ENCODE peak calls at places on chromosomes 4 and X, in nine cellular contexts. R is ureter, O is AG09309, S is posterior cingulate gyrus, P is HEK293T, I is activated T-cell treated with anti-CD3 and anti-CD28 coated beads for 1 hour, W is natural killer cell, Q is NCI-H1930, C is MCF 10A. N is an unnamed sample.

GRCh38 chr4:153216546-153216945 is 12.3 kb downstream of the TRIM2 start:
- DNase-seq in R (no peak), O (no peak), S (no peak), P (no peak), I (no peak), W (no peak), Q (no peak), C (no peak), N (no peak)

GRCh38 chr4:4990329-4990728 is 28.9 kb downstream of the CYTL1 start:
- DNase-seq in R (no peak), O (no peak), S (no peak), P (no peak), I (no peak), W (no peak), Q (no peak), C (no peak), N (no peak)

GRCh38 chr4:105122334-105122733 is 24.3 kb upstream of the TET2 start:
- DNase-seq in R (no peak), O (no peak), S (no peak), P (no peak), I (no peak), W (no peak), Q (no peak), C (peak), N (no peak)

GRCh38 chr4:25970241-25970675 is 56.2 kb downstream of the SMIM20 start:
- DNase-seq in R (no peak), O (no peak), S (no peak), P (no peak), I (no peak), W (no peak), Q (no peak), C (no peak), N (no peak)

GRCh38 chr4:13529130-13529919 is 15.0 kb downstream of the NKX3-2 start:
- DNase-seq in R (no peak), O (no peak), S (no peak), P (no peak), I (no peak), W (no peak), Q (no peak), C (no peak), N (no peak)

GRCh38 chr4:103478729-103479128 is 241.1 kb downstream of the TACR3 start:
- DNase-seq in R (no peak), O (no peak), S (no peak), P (no peak), I (no peak), W (no peak), Q (no peak), C (peak), N (no peak)

GRCh38 chrX:110477593-110478228 is 119.1 kb downstream of the RTL9 start:
- DNase-seq in R (no peak), O (no peak), S (no peak), P (no peak), I (no peak), W (no peak), Q (no peak), C (peak), N (no peak)

GRCh38 chrX:85870585-85870984 is 176.8 kb downstream of the CHM start:
- DNase-seq in R (no peak), O (no peak), S (no peak), P (no peak), I (no peak), W (no peak), Q (no peak), C (no peak), N (no peak)

GRCh38 chr4:164779811-164780216 is 25.9 kb downstream of the SMIM31 start:
- DNase-seq in R (no peak), O (peak), S (no peak), P (peak), I (no peak), W (no peak), Q (no peak), C (peak), N (peak)

GRCh38 chr4:112077743-112078142 is 67.5 kb upstream of the FAM241A start:
- DNase-seq in R (no peak), O (no peak), S (no peak), P (no peak), I (no peak), W (no peak), Q (no peak), C (no peak), N (no peak)

GRCh38 chr4:48047421-48047844 is 30.9 kb downstream of the NIPAL1 start:
- DNase-seq in R (no peak), O (no peak), S (no peak), P (no peak), I (peak), W (peak), Q (no peak), C (no peak), N (no peak)

GRCh38 chr4:14893713-14894112 is 108.6 kb upstream of the CPEB2 start:
- DNase-seq in R (no peak), O (no peak), S (no peak), P (no peak), I (no peak), W (no peak), Q (no peak), C (no peak), N (no peak)

GRCh38 chr4:99028187-99028586 is 32.7 kb downstream of the METAP1 start:
- DNase-seq in R (no peak), O (no peak), S (no peak), P (no peak), I (no peak), W (no peak), Q (no peak), C (no peak), N (no peak)